ENCODE peak calls at places on chromosomes 13 and 19, in four cellular contexts. One of them, this sample, is unnamed.
A peak's percentile ranks its signal among the peaks of the same experiment; 100 is the strongest.

GRCh38 chr19:35162471-35163326 is 8.2 kb downstream of the FXYD5 start:
- DNase-seq in stimulated activated CD8-positive, alpha-beta memory T cell treated with anti-CD3 and anti-CD28 coated beads, Interleukin-12 subunit alpha, Interleukin-12 subunit beta, amount 100 ng/mL, for 4 hours: no peak
- DNase-seq in mucosa of gallbladder: no peak
- DNase-seq in left ventricle myocardium superior: no peak
- DNase-seq in this sample: no peak

GRCh38 chr13:68745517-68745916 is 1362.1 kb upstream of the ATXN8OS start:
- DNase-seq in stimulated activated CD8-positive, alpha-beta memory T cell treated with anti-CD3 and anti-CD28 coated beads, Interleukin-12 subunit alpha, Interleukin-12 subunit beta, amount 100 ng/mL, for 4 hours: no peak
- DNase-seq in mucosa of gallbladder: no peak
- DNase-seq in left ventricle myocardium superior: no peak
- DNase-seq in this sample: no peak

GRCh38 chr19:57816652-57817051 is 1.9 kb upstream of the ZNF552 start:
- DNase-seq in stimulated activated CD8-positive, alpha-beta memory T cell treated with anti-CD3 and anti-CD28 coated beads, Interleukin-12 subunit alpha, Interleukin-12 subunit beta, amount 100 ng/mL, for 4 hours: no peak
- DNase-seq in mucosa of gallbladder: peak; percentile 73
- DNase-seq in left ventricle myocardium superior: no peak
- DNase-seq in this sample: no peak

GRCh38 chr13:77697208-77698103 is at the start of gene SLAIN1:
- DNase-seq in stimulated activated CD8-positive, alpha-beta memory T cell treated with anti-CD3 and anti-CD28 coated beads, Interleukin-12 subunit alpha, Interleukin-12 subunit beta, amount 100 ng/mL, for 4 hours: peak; percentile 76
- DNase-seq in mucosa of gallbladder: peak; percentile 74
- DNase-seq in left ventricle myocardium superior: peak; percentile 91
- DNase-seq in this sample: peak; percentile 92

GRCh38 chr13:93744033-93744432 is 517.4 kb downstream of the GPC6 start:
- DNase-seq in stimulated activated CD8-positive, alpha-beta memory T cell treated with anti-CD3 and anti-CD28 coated beads, Interleukin-12 subunit alpha, Interleukin-12 subunit beta, amount 100 ng/mL, for 4 hours: no peak
- DNase-seq in mucosa of gallbladder: no peak
- DNase-seq in left ventricle myocardium superior: no peak
- DNase-seq in this sample: no peak

GRCh38 chr19:53466726-53467125 is 807 bp upstream of the ZNF813 start:
- DNase-seq in stimulated activated CD8-positive, alpha-beta memory T cell treated with anti-CD3 and anti-CD28 coated beads, Interleukin-12 subunit alpha, Interleukin-12 subunit beta, amount 100 ng/mL, for 4 hours: no peak
- DNase-seq in mucosa of gallbladder: no peak
- DNase-seq in left ventricle myocardium superior: no peak
- DNase-seq in this sample: no peak

GRCh38 chr13:65149687-65150086 is 2080.4 kb downstream of the PCDH9 start:
- DNase-seq in stimulated activated CD8-positive, alpha-beta memory T cell treated with anti-CD3 and anti-CD28 coated beads, Interleukin-12 subunit alpha, Interleukin-12 subunit beta, amount 100 ng/mL, for 4 hours: no peak
- DNase-seq in mucosa of gallbladder: no peak
- DNase-seq in left ventricle myocardium superior: no peak
- DNase-seq in this sample: no peak

GRCh38 chr19:49807174-49807830 is 5.8 kb downstream of the FUZ start:
- DNase-seq in stimulated activated CD8-positive, alpha-beta memory T cell treated with anti-CD3 and anti-CD28 coated beads, Interleukin-12 subunit alpha, Interleukin-12 subunit beta, amount 100 ng/mL, for 4 hours: no peak
- DNase-seq in mucosa of gallbladder: no peak
- DNase-seq in left ventricle myocardium superior: no peak
- DNase-seq in this sample: no peak

GRCh38 chr19:32201661-32202060 is 143.7 kb upstream of the ZNF507 start:
- DNase-seq in stimulated activated CD8-positive, alpha-beta memory T cell treated with anti-CD3 and anti-CD28 coated beads, Interleukin-12 subunit alpha, Interleukin-12 subunit beta, amount 100 ng/mL, for 4 hours: no peak
- DNase-seq in mucosa of gallbladder: no peak
- DNase-seq in left ventricle myocardium superior: no peak
- DNase-seq in this sample: no peak

GRCh38 chr13:22111961-22112360 is 441.1 kb downstream of the FGF9 start:
- DNase-seq in stimulated activated CD8-positive, alpha-beta memory T cell treated with anti-CD3 and anti-CD28 coated beads, Interleukin-12 subunit alpha, Interleukin-12 subunit beta, amount 100 ng/mL, for 4 hours: no peak
- DNase-seq in mucosa of gallbladder: no peak
- DNase-seq in left ventricle myocardium superior: no peak
- DNase-seq in this sample: no peak

GRCh38 chr13:50801087-50801931 is 42.2 kb downstream of the DLEU7 start:
- DNase-seq in stimulated activated CD8-positive, alpha-beta memory T cell treated with anti-CD3 and anti-CD28 coated beads, Interleukin-12 subunit alpha, Interleukin-12 subunit beta, amount 100 ng/mL, for 4 hours: peak; percentile 8
- DNase-seq in mucosa of gallbladder: peak; percentile 70
- DNase-seq in left ventricle myocardium superior: no peak
- DNase-seq in this sample: no peak

GRCh38 chr13:28356506-28357064 is 138.3 kb downstream of the FLT1 start:
- DNase-seq in stimulated activated CD8-positive, alpha-beta memory T cell treated with anti-CD3 and anti-CD28 coated beads, Interleukin-12 subunit alpha, Interleukin-12 subunit beta, amount 100 ng/mL, for 4 hours: no peak
- DNase-seq in mucosa of gallbladder: no peak
- DNase-seq in left ventricle myocardium superior: no peak
- DNase-seq in this sample: no peak

GRCh38 chr19:29653398-29653797 is 11.9 kb upstream of the PLEKHF1 start:
- DNase-seq in stimulated activated CD8-positive, alpha-beta memory T cell treated with anti-CD3 and anti-CD28 coated beads, Interleukin-12 subunit alpha, Interleukin-12 subunit beta, amount 100 ng/mL, for 4 hours: no peak
- DNase-seq in mucosa of gallbladder: no peak
- DNase-seq in left ventricle myocardium superior: no peak
- DNase-seq in this sample: no peak